ENCODE peak calls at places on chromosomes 2 and 18, in four cellular contexts. S is testis, A is thyroid gland, Z is ovary. L is an unnamed sample. For H3K4me1, the result is how much of the 10 kb centered on the place peaks cover.

GRCh38 chr18:2325308-2325849 is 245.9 kb downstream of the METTL4 start:
- DNase-seq in S (peak), Z (no peak), A (no peak), L (no peak)

GRCh38 chr2:9769171-9770005 is 73.9 kb upstream of the TAF1B start:
- DNase-seq in Z (no peak), A (peak), S (no peak), L (no peak)

GRCh38 chr18:47397671-47398319 is 146.3 kb upstream of the SKOR2 start:
- DNase-seq in Z (no peak), A (no peak), S (peak), L (peak)

GRCh38 chr2:170930132-170931109 is 1.4 kb downstream of the GORASP2 start:
- DNase-seq in Z (no peak), A (peak), S (peak), L (peak)

GRCh38 chr2:119823734-119824334 is 64.1 kb downstream of the PTPN4 start:
- DNase-seq in S (no peak), A (peak), Z (peak), L (no peak)

GRCh38 chr2:216621292-216621691 is 11.9 kb upstream of the IGFBP2 start:
- DNase-seq in S (no peak), Z (no peak), A (no peak), L (no peak)

GRCh38 chr18:26309283-26309682 is 83.0 kb downstream of the TAF4B start:
- DNase-seq in Z (no peak), A (no peak), S (no peak), L (no peak)

GRCh38 chr2:14633031-14633430 is 514 bp downstream of the LRATD1 start:
- DNase-seq in S (no peak), A (peak), Z (peak), L (peak)

GRCh38 chr2:123128951-123129350 is 896.1 kb upstream of the CNTNAP5 start:
- DNase-seq in Z (no peak), A (no peak), S (no peak), L (no peak)

GRCh38 chr18:28078849-28079248 is 98.1 kb downstream of the CDH2 start:
- DNase-seq in Z (no peak), S (no peak), A (no peak), L (no peak)

DNA sequence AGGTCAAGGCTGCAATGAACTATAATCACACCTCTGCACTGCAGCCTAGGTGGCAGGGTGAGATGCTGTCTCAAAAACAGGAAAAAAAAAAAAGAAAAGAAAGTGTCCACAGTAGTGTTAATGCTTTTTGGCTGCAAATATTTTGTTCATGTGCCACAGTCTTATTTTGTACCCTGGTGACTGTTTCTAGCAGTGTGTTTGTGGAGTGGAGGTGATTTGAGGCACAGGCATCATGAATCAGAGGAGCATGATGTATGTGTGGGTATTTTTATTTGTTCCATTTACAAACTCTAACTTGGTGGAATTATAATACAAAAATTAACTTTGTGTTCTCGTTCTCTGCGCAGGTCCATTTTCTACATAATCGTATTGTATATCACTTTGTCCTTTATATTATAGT is 30.6 kb downstream of the DTNA start:
- DNase-seq in A (no peak), Z (no peak), S (no peak), L (no peak)
- H3K4me1 ChIP-seq in A (under half), Z (under half), S (under half), L (under half)

GRCh38 chr2:85539361-85540130 is 578 bp downstream of the MAT2A start:
- DNase-seq in Z (peak), A (peak), S (peak), L (peak)
- TF ChIP-seq CTCF in Z (no peak), A (no peak), S (no peak), L (no peak)

GRCh38 chr2:238203973-238204683 is 633 bp upstream of the ILKAP start:
- DNase-seq in A (no peak), Z (no peak), S (no peak), L (no peak)
- TF ChIP-seq POLR2A in A (no peak), Z (no peak), S (no peak), L (no peak)

GRCh38 chr2:187693923-187694322 is 139.7 kb upstream of the TFPI start:
- DNase-seq in A (no peak), S (no peak), Z (no peak), L (no peak)
- H3K4me1 ChIP-seq in A (under half), S (under half), Z (under half), L (under half)

GRCh38 chr2:111028720-111029119 is 92.0 kb upstream of the BCL2L11 start:
- DNase-seq in Z (no peak), A (no peak), S (no peak), L (no peak)
- TF ChIP-seq CTCF in Z (no peak), A (no peak), S (no peak), L (no peak)

GRCh38 chr2:51103205-51103604 is 71.3 kb upstream of the NRXN1 start:
- DNase-seq in Z (no peak), S (no peak), A (peak), L (peak)
- TF ChIP-seq POLR2A in Z (no peak), S (no peak), A (no peak), L (no peak)

GRCh38 chr2:85589166-85589565 is 4.9 kb downstream of the VAMP5 start:
- DNase-seq in S (peak), Z (peak), A (no peak), L (no peak)
- H3K4me1 ChIP-seq in S (under half), Z (under half), A (under half), L (under half)

GRCh38 chr2:18311413-18311812 is 249.0 kb downstream of the RDH14 start:
- DNase-seq in A (no peak), Z (no peak), S (no peak), L (no peak)
- TF ChIP-seq CTCF in A (no peak), Z (no peak), S (no peak), L (no peak)

GRCh38 chr2:101253013-101253712 is 477 bp downstream of the CNOT11 start:
- DNase-seq in A (peak), Z (peak), S (peak), L (peak)

GRCh38 chr2:101251844-101252407 is 760 bp upstream of the CNOT11 start:
- DNase-seq in A (peak), Z (no peak), S (no peak), L (peak)

GRCh38 chr2:101253713-101254085 is 1.0 kb downstream of the CNOT11 start:
- DNase-seq in Z (no peak), A (no peak), S (no peak), L (no peak)

GRCh38 chr2:101249826-101250225 is 2.9 kb upstream of the CNOT11 start:
- DNase-seq in A (no peak), Z (no peak), S (no peak), L (no peak)

GRCh38 chr2:101252408-101253012 is at the start of gene CNOT11:
- DNase-seq in A (peak), S (peak), Z (peak), L (peak)
- TF ChIP-seq POLR2A in A (no peak), S (no peak), Z (peak), L (peak)